ENCODE peak calls at places on chromosomes 16 and 17, in nine cellular contexts. S is lower leg skin, Y is H54, J is KBM-7, D is HAP-1, Z is heart right ventricle, B is substantia nigra, N is fibroblast of mammary gland, K is T-helper 2 cell. V is an unnamed sample.

GRCh38 chr16:4496305-4496704 is 20.1 kb downstream of the HMOX2 start:
- DNase-seq in B (no peak), J (no peak), N (peak), Z (no peak), S (no peak), D (no peak), K (no peak), Y (no peak), V (no peak)

GRCh38 chr16:3665508-3665907 is 11.0 kb downstream of the DNASE1 start:
- DNase-seq in Y (no peak), J (no peak), K (no peak), N (no peak), B (no peak), D (no peak), S (no peak), Z (no peak), V (no peak)

GRCh38 chr17:7740481-7741001 is 23.0 kb downstream of the DNAH2 start:
- DNase-seq in N (no peak), J (no peak), Y (no peak), Z (peak), D (no peak), B (no peak), S (no peak), K (no peak), V (no peak)

GRCh38 chr17:46216682-46217081 is 23.5 kb upstream of the KANSL1 start:
- DNase-seq in K (no peak), S (no peak), D (no peak), Z (no peak), Y (no peak), B (no peak), N (no peak), J (no peak), V (no peak)

GRCh38 chr17:79600613-79601221 is 10.1 kb downstream of the RBFOX3 start:
- DNase-seq in J (no peak), S (no peak), Y (no peak), N (no peak), D (no peak), Z (no peak), B (no peak), K (no peak), V (no peak)

GRCh38 chr16:83118365-83118764 is 491.6 kb downstream of the CDH13 start:
- DNase-seq in Z (no peak), N (peak), Y (no peak), B (no peak), K (no peak), J (no peak), D (no peak), S (no peak), V (no peak)

GRCh38 chr17:81003711-81004335 is 12.2 kb downstream of the CHMP6 start:
- DNase-seq in D (peak), K (no peak), B (no peak), S (no peak), Z (no peak), Y (no peak), J (no peak), N (no peak), V (no peak)

GRCh38 chr16:24858219-24859041 is 12.7 kb downstream of the SLC5A11 start:
- DNase-seq in Y (no peak), N (peak), J (peak), S (peak), B (no peak), Z (peak), K (peak), D (peak), V (no peak)

GRCh38 chr16:29789775-29790182 is 772 bp upstream of the KIF22 start:
- DNase-seq in Z (no peak), S (no peak), Y (no peak), J (no peak), D (no peak), K (no peak), N (no peak), B (no peak), V (no peak)

GRCh38 chr17:57562231-57562630 is 182.9 kb downstream of the CCDC182 start:
- DNase-seq in Z (no peak), J (no peak), Y (no peak), D (no peak), N (no peak), S (no peak), K (no peak), B (no peak), V (no peak)

GRCh38 chr17:10305336-10306096 is 67.3 kb downstream of the MYH13 start:
- DNase-seq in K (no peak), J (no peak), B (no peak), S (no peak), D (no peak), N (no peak), Z (no peak), Y (no peak), V (no peak)

GRCh38 chr17:8838551-8839095 is 28.9 kb downstream of the PIK3R6 start:
- DNase-seq in N (no peak), J (no peak), D (no peak), Y (no peak), S (peak), B (no peak), Z (no peak), K (no peak), V (peak)

GRCh38 chr17:14594690-14595089 is 293.8 kb downstream of the HS3ST3B1 start:
- DNase-seq in J (no peak), N (no peak), Z (no peak), B (no peak), K (no peak), Y (no peak), D (no peak), S (no peak), V (no peak)

GRCh38 chr17:2214047-2214717 is 89.4 kb downstream of the SMG6 start:
- DNase-seq in N (peak), J (no peak), Y (peak), K (no peak), D (no peak), B (no peak), S (peak), Z (peak), V (no peak)

GRCh38 chr17:76866774-76867577 is 1.2 kb upstream of the MGAT5B start:
- DNase-seq in D (no peak), S (no peak), Y (peak), J (no peak), K (no peak), B (no peak), Z (no peak), N (peak), V (no peak)

GRCh38 chr17:50058296-50058945 is 2.5 kb downstream of the ITGA3 start:
- DNase-seq in N (no peak), Y (no peak), S (no peak), D (no peak), K (no peak), J (no peak), Z (no peak), B (no peak), V (no peak)